ENCODE peak calls at places on chromosomes 16 and 17, in six cellular contexts. U is heart right ventricle; D is heart left ventricle; F is endodermal cell; T is cardiac muscle cell; N is CD4-positive, alpha-beta T cell. Y is an unnamed sample.

GRCh38 chr17:72175263-72175662 is 54.4 kb downstream of the SOX9 start:
- DNase-seq in T (no peak), D (no peak), F (no peak), N (no peak), U (no peak), Y (no peak)

GRCh38 chr16:23423496-23424049 is 29.4 kb downstream of the COG7 start:
- DNase-seq in D (peak), N (no peak), U (peak), T (peak), F (peak), Y (no peak)

GRCh38 chr16:65521685-65522338 is 399.9 kb upstream of the CDH11 start:
- DNase-seq in F (peak), U (no peak), N (no peak), D (no peak), T (peak), Y (no peak)

GRCh38 chr16:30458561-30459394 is 13.1 kb upstream of the SEPHS2 start:
- DNase-seq in D (peak), N (peak), T (no peak), F (no peak), U (no peak), Y (no peak)

GRCh38 chr16:27315333-27316037 is 1.7 kb downstream of the IL4R start:
- DNase-seq in T (peak), D (peak), U (peak), N (peak), F (peak), Y (no peak)

GRCh38 chr16:57235128-57236092 is 9.6 kb upstream of the ARL2BP start:
- DNase-seq in D (no peak), N (no peak), F (no peak), T (peak), U (no peak), Y (no peak)

GRCh38 chr17:42675984-42676423 is 790 bp downstream of the PLEKHH3 start:
- DNase-seq in U (peak), N (no peak), T (peak), D (peak), F (no peak), Y (no peak)

GRCh38 chr16:17416461-17417221 is 54.1 kb downstream of the XYLT1 start:
- DNase-seq in D (peak), N (peak), F (peak), T (peak), U (no peak), Y (peak)

GRCh38 chr16:58094791-58095574 is 34.2 kb downstream of the CFAP20 start:
- DNase-seq in F (no peak), U (peak), D (no peak), T (no peak), N (no peak), Y (no peak)

GRCh38 chr16:86994651-86995171 is 322.5 kb downstream of the C16orf95 start:
- DNase-seq in U (no peak), T (peak), N (no peak), F (no peak), D (no peak), Y (no peak)

GRCh38 chr17:64736804-64737492 is 74.8 kb upstream of the SMURF2 start:
- DNase-seq in T (peak), D (peak), F (peak), U (no peak), N (peak), Y (peak)

GRCh38 chr17:61219460-61219859 is 180.2 kb upstream of the TBX2 start:
- DNase-seq in N (no peak), U (peak), F (no peak), D (peak), T (peak), Y (no peak)

GRCh38 chr16:15434425-15435215 is at the start of gene BMERB1:
- DNase-seq in F (peak), U (peak), T (peak), N (peak), D (peak), Y (peak)

GRCh38 chr16:53156516-53156915 is 101.7 kb downstream of the CHD9 start:
- DNase-seq in F (no peak), D (no peak), T (no peak), N (no peak), U (no peak), Y (no peak)

GRCh38 chr17:78082988-78083387 is 45.6 kb downstream of the TMC6 start:
- DNase-seq in U (no peak), D (no peak), F (no peak), T (no peak), N (no peak), Y (no peak)

GRCh38 chr16:81261049-81261648 is 22.7 kb downstream of the BCO1 start:
- DNase-seq in N (no peak), F (peak), U (no peak), D (no peak), T (peak), Y (no peak)

GRCh38 chr16:84461504-84462295 is 42.8 kb downstream of the MEAK7 start:
- DNase-seq in F (peak), U (no peak), N (peak), T (no peak), D (no peak), Y (no peak)

GRCh38 chr16:2212362-2213324 is 2.0 kb upstream of the BRICD5 start:
- DNase-seq in N (no peak), U (peak), F (no peak), T (no peak), D (peak), Y (no peak)

GRCh38 chr17:55224746-55225145 is 40.0 kb upstream of the HLF start:
- DNase-seq in F (no peak), N (no peak), D (no peak), T (no peak), U (no peak), Y (no peak)

GRCh38 chr17:50466371-50467113 is 2.1 kb downstream of the CHAD start:
- DNase-seq in T (no peak), D (no peak), F (no peak), N (no peak), U (no peak), Y (no peak)

GRCh38 chr16:10026593-10026992 is 155.6 kb downstream of the GRIN2A start:
- DNase-seq in N (no peak), T (no peak), D (no peak), U (no peak), F (no peak), Y (no peak)

GRCh38 chr16:20074089-20074956 is 633 bp upstream of the GPR139 start:
- DNase-seq in F (peak), T (no peak), D (no peak), N (no peak), U (no peak), Y (no peak)

GRCh38 chr17:63476857-63477470 is at the start of gene ACE:
- DNase-seq in N (no peak), F (peak), U (peak), T (peak), D (peak), Y (no peak)

GRCh38 chr17:81735181-81736102 is 23.4 kb downstream of the SLC25A10 start:
- DNase-seq in D (no peak), F (peak), U (no peak), T (peak), N (peak), Y (no peak)

GRCh38 chr17:68482576-68483001 is 25.3 kb upstream of the WIPI1 start:
- DNase-seq in F (no peak), T (no peak), N (no peak), D (no peak), U (no peak), Y (no peak)

DNA sequence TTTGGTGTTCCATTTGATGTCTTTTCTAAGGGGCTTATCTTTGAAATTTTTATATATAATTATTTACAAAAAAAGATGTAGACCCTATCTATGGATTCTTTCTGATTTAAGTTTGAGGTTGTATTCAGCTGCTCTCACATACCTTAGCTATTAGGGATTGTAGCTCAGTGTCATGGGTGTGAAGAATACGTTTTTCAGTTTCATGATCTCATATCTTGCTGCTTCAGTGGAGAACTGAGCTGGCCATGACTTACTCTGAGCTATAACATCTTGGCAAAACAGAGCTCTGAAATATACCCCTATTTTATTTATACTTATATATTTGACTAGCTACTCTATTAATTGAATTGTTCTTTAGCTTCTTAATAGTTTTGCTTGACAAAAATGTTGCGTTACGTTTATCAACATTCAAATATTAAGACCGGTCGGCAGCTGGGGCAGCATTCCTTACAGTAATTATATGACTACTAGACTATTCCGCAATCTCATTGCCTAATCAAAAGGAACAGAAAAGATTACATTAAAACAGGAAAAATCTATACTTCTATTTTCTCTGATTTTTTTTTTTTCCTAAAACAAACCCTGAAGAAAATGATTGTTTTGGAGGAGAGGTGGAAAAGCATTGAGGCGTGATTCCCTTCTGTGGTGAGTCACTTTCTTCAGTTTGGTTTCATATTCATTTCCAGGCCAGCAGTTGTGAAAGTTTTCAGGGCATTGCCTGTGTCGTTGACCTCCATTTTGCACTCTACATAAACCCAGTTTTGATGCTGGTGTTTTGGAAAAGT is 24.1 kb upstream of the KRT24 start:
- DNase-seq in U (no peak), F (no peak), D (no peak), N (no peak), T (peak), Y (no peak)
- H3K27ac ChIP-seq in U (no peak), F (no peak), D (no peak), N (no peak), T (no peak), Y (no peak)

GRCh38 chr17:9644910-9645751 is at the start of gene USP43:
- DNase-seq in U (no peak), N (no peak), D (no peak), T (peak), F (peak), Y (no peak)

GRCh38 chr17:9648521-9649110 is 3.3 kb downstream of the USP43 start:
- DNase-seq in N (no peak), T (no peak), D (no peak), U (no peak), F (peak), Y (no peak)

GRCh38 chr17:9645858-9646555 is 690 bp downstream of the USP43 start:
- DNase-seq in T (peak), N (no peak), F (peak), D (peak), U (peak), Y (no peak)

GRCh38 chr17:9647014-9647413 is 1.7 kb downstream of the USP43 start:
- DNase-seq in D (no peak), N (no peak), U (no peak), F (peak), T (no peak), Y (no peak)

DNA sequence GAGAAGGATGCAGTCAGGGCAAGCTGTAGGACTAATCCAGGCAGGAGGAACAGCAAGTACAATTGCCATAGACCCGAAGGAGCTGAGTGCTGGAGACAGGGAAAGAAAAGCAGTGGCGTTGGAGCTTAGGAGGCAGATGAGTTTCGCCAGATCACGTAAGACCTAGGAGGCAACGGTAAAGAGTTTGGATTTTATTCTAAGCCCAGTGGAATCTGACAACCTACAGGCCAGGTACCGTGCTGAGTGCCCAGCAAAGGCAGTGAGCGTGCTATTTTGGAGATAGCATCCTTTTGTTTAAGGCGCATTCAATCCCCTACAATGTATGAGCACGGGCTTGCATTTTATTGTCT is 1.2 kb downstream of the USP43 start:
- DNase-seq in F (peak), D (no peak), T (no peak), U (no peak), N (no peak), Y (no peak)
- H3K27ac ChIP-seq in F (no peak), D (no peak), T (no peak), U (no peak), N (no peak), Y (no peak)

DNA sequence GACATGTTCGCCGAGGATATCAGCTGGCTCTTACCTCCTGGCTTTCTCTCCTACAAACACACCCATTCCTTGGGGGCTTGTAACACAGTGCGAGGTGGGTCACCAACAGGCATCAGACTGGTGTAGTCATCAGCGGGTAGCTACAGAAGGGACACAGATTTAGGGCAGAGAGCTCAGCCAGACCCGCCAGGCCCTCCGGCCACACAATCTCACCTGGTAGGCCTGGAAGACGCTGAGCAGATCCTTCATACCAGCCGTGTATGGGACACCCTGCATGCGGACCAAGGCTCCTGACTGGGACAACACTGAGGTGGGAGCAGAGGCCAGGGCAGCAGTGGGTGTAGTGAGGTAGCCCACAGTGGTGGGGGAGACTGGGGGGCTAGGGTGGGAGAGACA is 5.8 kb downstream of the ESRP2 start:
- DNase-seq in U (no peak), F (peak), D (no peak), T (no peak), N (peak), Y (no peak)
- H3K27ac ChIP-seq in U (no peak), F (no peak), D (no peak), T (no peak), N (no peak), Y (no peak)

GRCh38 chr17:8482546-8482945 is 46.9 kb downstream of the NDEL1 start:
- DNase-seq in N (no peak), T (no peak), F (no peak), U (no peak), D (no peak), Y (no peak)

GRCh38 chr17:8479431-8479947 is 43.8 kb downstream of the NDEL1 start:
- DNase-seq in T (peak), U (peak), D (peak), F (peak), N (no peak), Y (peak)

GRCh38 chr17:8481703-8482102 is 46.0 kb downstream of the NDEL1 start:
- DNase-seq in N (no peak), U (no peak), D (no peak), T (no peak), F (peak), Y (no peak)

GRCh38 chr17:8481089-8481488 is 45.4 kb downstream of the NDEL1 start:
- DNase-seq in F (peak), U (no peak), D (no peak), T (no peak), N (no peak), Y (no peak)

DNA sequence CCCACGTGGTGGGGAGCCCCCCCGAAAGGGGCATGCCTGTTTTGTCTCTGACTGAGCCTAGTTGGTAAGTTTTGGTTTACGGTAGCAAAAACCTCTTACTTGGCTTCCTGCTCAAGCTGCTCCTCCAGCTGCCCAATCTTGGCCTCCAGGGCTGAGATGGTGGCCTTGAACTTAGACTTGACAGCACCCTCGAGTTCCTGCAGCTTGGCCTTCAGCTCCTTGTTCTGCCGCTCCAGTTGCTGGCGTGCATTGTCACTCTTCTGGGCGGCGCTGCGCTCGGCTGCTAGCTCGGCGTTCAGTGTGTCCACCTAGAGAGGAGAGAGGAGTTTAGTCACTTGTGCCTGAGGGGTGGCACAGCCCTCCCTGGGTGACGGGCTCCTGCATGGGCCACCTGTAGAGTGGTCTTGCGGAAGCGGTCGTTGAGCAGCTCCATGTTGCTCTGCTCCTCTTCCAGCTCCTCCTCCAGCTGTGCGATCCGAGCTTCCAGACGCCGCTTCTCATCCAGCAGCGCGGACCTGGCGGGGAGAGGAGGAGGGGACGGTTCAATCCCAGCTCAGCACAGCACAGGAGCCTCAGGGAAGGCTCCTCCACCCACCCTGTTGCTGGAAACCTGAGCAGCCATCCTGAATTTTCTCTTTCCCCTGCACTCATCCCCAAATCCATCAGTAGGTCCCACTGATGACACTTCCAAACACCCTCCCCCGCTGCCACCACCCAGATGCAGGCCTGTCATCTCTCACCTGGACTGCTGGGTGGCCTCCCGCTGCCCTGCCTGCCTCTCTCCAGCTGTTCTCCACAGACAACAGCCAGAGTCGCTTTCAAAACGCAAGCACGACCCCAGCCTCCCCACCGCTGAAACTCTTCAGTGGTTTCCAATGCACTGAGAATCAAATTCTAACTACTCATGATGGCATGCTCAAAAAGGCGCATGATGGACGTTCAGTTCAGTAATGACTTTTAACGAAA is 44.6 kb downstream of the NDEL1 start:
- DNase-seq in D (no peak), U (no peak), N (no peak), F (peak), T (no peak), Y (no peak)
- H3K27ac ChIP-seq in D (no peak), U (no peak), N (no peak), F (no peak), T (no peak), Y (no peak)